ENCODE peak calls at places on chromosomes 12 and 14, in seven cellular contexts. U is WTC11; Z is LoVo; C is AG08395; G is heart left ventricle; X is stimulated activated CD4-positive, alpha-beta T cell treated with anti-CD3 and anti-CD28 coated beads, Interleukin-12 subunit alpha, Interleukin-12 subunit beta, amount 100 ng/mL, for 4 hours; O is HS-27A. J is an unnamed sample.

GRCh38 chr14:61088081-61088480 is 107.0 kb downstream of the SLC38A6 start:
- DNase-seq in U (no peak), Z (no peak), C (no peak), G (no peak), X (no peak), O (no peak), J (no peak)

GRCh38 chr12:15662303-15662980 is 126.7 kb downstream of the EPS8 start:
- DNase-seq in U (no peak), Z (peak; percentile 90), C (peak; percentile 86), G (no peak), X (no peak), O (peak; percentile 81), J (no peak)

GRCh38 chr14:68961781-68962584 is 17.1 kb downstream of the ACTN1 start:
- DNase-seq in U (peak; percentile 63), Z (no peak), C (no peak), G (peak; percentile 21), X (no peak), O (no peak), J (no peak)

GRCh38 chr14:104843006-104843405 is 22.1 kb upstream of the CEP170B start:
- DNase-seq in U (no peak), Z (no peak), C (no peak), G (no peak), X (no peak), O (no peak), J (no peak)

GRCh38 chr12:128467882-128468281 is 200.9 kb downstream of the TMEM132C start:
- DNase-seq in U (no peak), Z (no peak), C (no peak), G (no peak), X (no peak), O (no peak), J (no peak)

GRCh38 chr14:92729632-92730358 is 18.6 kb downstream of the LGMN start:
- DNase-seq in U (no peak), Z (no peak), C (peak; percentile 24), G (no peak), X (no peak), O (peak; percentile 51), J (no peak)

GRCh38 chr12:30725739-30726138 is 29.0 kb downstream of the CAPRIN2 start:
- DNase-seq in U (no peak), Z (peak; percentile 63), C (peak; percentile 79), G (no peak), X (no peak), O (peak; percentile 75), J (no peak)

GRCh38 chr12:12715459-12716150 is 1.6 kb upstream of the CDKN1B start:
- DNase-seq in U (no peak), Z (peak; percentile 27), C (no peak), G (no peak), X (peak; percentile 30), O (no peak), J (no peak)

GRCh38 chr14:100149789-100150611 is 9.4 kb downstream of the DEGS2 start:
- DNase-seq in U (no peak), Z (no peak), C (no peak), G (no peak), X (no peak), O (no peak), J (no peak)

GRCh38 chr12:101877816-101878811 is 734 bp downstream of the DRAM1 start:
- DNase-seq in U (no peak), Z (peak; percentile 28), C (peak; percentile 32), G (peak; percentile 34), X (no peak), O (no peak), J (peak; percentile 31)

GRCh38 chr12:102740157-102741032 is 176.6 kb downstream of the PAH start:
- DNase-seq in U (no peak), Z (peak; percentile 18), C (peak; percentile 46), G (no peak), X (no peak), O (peak; percentile 3), J (no peak)

J was measured in left cardiac atrium.